ENCODE peak calls at places on chromosomes 4 and X, in ten cellular contexts. Y is ovary; T is testis; H is SK-N-SH; S is aorta; J is tibial nerve; U is IMR-90; X is CD4-positive, CD25-positive, alpha-beta regulatory T cell; P is lower lobe of right lung; K is mammary epithelial cell. C is an unnamed sample.

GRCh38 chr4:185782523-185782922 is 29.5 kb downstream of the SORBS2 start:
- DNase-seq in Y (no peak), T (no peak), H (peak; percentile 28), S (no peak), J (no peak), U (peak; percentile 65), X (no peak), P (no peak), K (peak; percentile 81), C (no peak)

GRCh38 chrX:132022115-132022862 is 813 bp upstream of the STK26 start:
- DNase-seq in Y (no peak), T (no peak), H (peak; percentile 19), S (no peak), J (no peak), U (no peak), X (no peak), P (no peak), K (peak; percentile 26), C (no peak)

GRCh38 chr4:94274912-94275311 is 67.2 kb downstream of the SMARCAD1 start:
- DNase-seq in Y (no peak), T (no peak), H (no peak), S (no peak), J (no peak), U (peak; percentile 71), X (no peak), P (no peak), K (no peak), C (no peak)

GRCh38 chrX:139920306-139920705 is 12.5 kb downstream of the ATP11C start:
- DNase-seq in Y (no peak), T (no peak), H (no peak), S (no peak), J (no peak), U (no peak), X (no peak), P (no peak), K (no peak), C (no peak)

GRCh38 chr4:187667095-187667494 is 328.5 kb upstream of the ZFP42 start:
- DNase-seq in Y (no peak), T (no peak), H (no peak), S (no peak), J (no peak), U (no peak), X (no peak), P (no peak), K (no peak), C (no peak)

GRCh38 chr4:53541577-53542206 is 49.6 kb downstream of the LNX1 start:
- DNase-seq in Y (no peak), T (no peak), H (peak; percentile 47), S (no peak), J (no peak), U (peak; percentile 95), X (no peak), P (no peak), K (peak; percentile 75), C (no peak)

GRCh38 chr4:38768968-38769394 is 13.8 kb downstream of the TLR10 start:
- DNase-seq in Y (no peak), T (no peak), H (no peak), S (no peak), J (no peak), U (peak; percentile 13), X (no peak), P (no peak), K (no peak), C (no peak)

GRCh38 chr4:114378306-114378903 is 220.2 kb upstream of the UGT8 start:
- DNase-seq in Y (no peak), T (no peak), H (peak; percentile 32), S (no peak), J (no peak), U (peak; percentile 65), X (no peak), P (no peak), K (peak; percentile 32), C (no peak)

GRCh38 chr4:39279416-39279815 is 86.7 kb downstream of the RFC1 start:
- DNase-seq in Y (no peak), T (no peak), H (no peak), S (no peak), J (no peak), U (no peak), X (no peak), P (no peak), K (peak; percentile 4), C (no peak)

DNA sequence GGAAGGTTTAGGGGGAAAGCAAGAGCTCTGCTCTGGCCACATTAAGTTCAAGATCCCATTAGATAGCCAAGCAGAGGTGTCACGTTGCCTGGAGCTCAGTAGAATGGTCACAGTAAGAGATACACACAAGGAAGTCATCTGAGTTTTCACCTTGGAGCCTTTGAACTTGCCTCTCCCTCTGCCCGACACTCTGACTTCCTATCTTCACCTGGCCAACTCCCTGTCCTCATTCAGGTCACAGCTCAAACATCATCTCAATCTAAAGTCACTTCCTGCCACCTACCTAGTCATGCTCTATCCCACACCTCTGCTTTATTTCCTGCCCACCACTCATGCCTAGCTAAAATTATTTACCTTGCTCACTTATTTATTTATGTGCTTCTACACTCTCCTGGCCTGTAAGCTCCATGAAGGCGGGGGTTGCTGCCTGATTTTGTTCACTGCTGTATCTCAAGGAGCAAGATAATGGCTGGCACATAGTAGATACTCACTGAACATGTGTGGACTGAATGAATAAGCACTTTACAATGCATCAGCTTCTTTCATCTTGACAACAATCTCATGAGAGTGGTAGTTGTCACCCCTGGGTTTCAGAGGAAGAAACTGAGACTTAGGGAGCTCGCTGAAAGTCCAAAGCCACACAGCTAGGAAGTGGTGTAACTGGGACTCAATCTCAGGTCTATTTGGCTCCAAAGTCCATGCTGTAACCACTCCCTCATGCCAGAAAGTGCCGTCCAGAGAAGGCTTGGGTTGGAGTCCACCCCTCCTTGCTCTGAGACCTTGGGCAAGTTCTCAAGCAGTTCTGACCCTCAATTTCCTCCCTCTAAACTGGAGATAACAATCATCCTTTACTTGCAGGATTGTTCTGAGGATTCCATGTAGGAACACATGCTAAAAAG is 40.3 kb downstream of the EFNB1 start:
- DNase-seq in Y (no peak), T (no peak), H (no peak), S (no peak), J (no peak), U (no peak), X (no peak), P (no peak), K (no peak), C (no peak)
- H3K4me1 ChIP-seq in Y (no peaks in the 10 kb centered on the region), T (no peaks in the 10 kb centered on the region), H (no peaks in the 10 kb centered on the region), S (no peaks in the 10 kb centered on the region), J (no peaks in the 10 kb centered on the region), U (no peaks in the 10 kb centered on the region), X (no peaks in the 10 kb centered on the region), P (no peaks in the 10 kb centered on the region), K (no peaks in the 10 kb centered on the region), C (no peaks in the 10 kb centered on the region)

DNA sequence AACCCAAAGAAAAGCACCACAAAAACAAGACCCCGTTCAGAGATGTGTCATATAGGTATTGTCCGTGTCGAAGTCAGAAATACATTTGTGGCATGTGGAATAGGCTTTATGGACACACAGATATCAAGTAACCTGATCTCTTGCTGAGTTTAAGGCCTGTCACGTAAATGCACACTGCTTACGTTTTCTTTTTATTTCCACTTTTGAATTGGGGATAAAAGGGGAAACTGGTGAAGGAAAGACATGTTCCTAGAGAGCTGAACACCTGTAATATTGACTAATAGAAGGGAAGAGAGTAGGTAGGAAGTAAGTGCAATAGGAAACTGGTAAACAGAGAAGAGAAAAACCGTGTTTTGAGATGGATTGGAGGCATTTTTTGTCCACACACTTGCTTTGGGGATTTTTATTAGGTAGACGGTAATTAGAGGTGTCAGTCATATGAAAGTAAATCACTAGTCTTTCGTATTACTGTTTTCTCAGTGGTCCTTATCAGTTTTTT is 24.9 kb downstream of the TMEM131L start:
- DNase-seq in Y (no peak), T (no peak), H (no peak), S (no peak), J (no peak), U (no peak), X (no peak), P (no peak), K (no peak), C (no peak)
- H3K4me3 ChIP-seq in Y (no peak overlapping the region), T (no peak overlapping the region), H (no peak overlapping the region), S (no peak overlapping the region), J (no peak overlapping the region), U (no peak overlapping the region), X (peak overlapping the region; percentile 86), P (no peak overlapping the region), K (no peak overlapping the region), C (no peak overlapping the region)

GRCh38 chr4:110634320-110635154 is 11.7 kb upstream of the PITX2 start:
- DNase-seq in Y (no peak), T (no peak), H (no peak), S (no peak), J (no peak), U (no peak), X (no peak), P (no peak), K (no peak), C (no peak)
- H3K4me1 ChIP-seq in Y (peaks cover 5% of the 10 kb centered on the region), T (peaks cover 4% of the 10 kb centered on the region), H (no peaks in the 10 kb centered on the region), S (no peaks in the 10 kb centered on the region), J (no peaks in the 10 kb centered on the region), U (peaks cover 4% of the 10 kb centered on the region), X (peaks cover 8% of the 10 kb centered on the region), P (peaks cover 26% of the 10 kb centered on the region), K (peaks cover 16% of the 10 kb centered on the region), C (peaks cover 46% of the 10 kb centered on the region)

GRCh38 chrX:130718137-130718536 is 184.9 kb downstream of the ENOX2 start:
- DNase-seq in Y (no peak), T (no peak), H (no peak), S (no peak), J (no peak), U (no peak), X (no peak), P (no peak), K (no peak), C (no peak)

GRCh38 chrX:130715299-130715698 is 187.7 kb downstream of the ENOX2 start:
- DNase-seq in Y (no peak), T (no peak), H (no peak), S (no peak), J (no peak), U (peak; percentile 22), X (no peak), P (no peak), K (peak; percentile 75), C (no peak)

GRCh38 chrX:130714665-130715064 is 188.3 kb downstream of the ENOX2 start:
- DNase-seq in Y (no peak), T (no peak), H (no peak), S (no peak), J (no peak), U (no peak), X (no peak), P (no peak), K (no peak), C (no peak)

GRCh38 chrX:130719399-130719798 is 183.6 kb downstream of the ENOX2 start:
- DNase-seq in Y (no peak), T (no peak), H (peak; percentile 2), S (no peak), J (no peak), U (no peak), X (no peak), P (no peak), K (no peak), C (no peak)

DNA sequence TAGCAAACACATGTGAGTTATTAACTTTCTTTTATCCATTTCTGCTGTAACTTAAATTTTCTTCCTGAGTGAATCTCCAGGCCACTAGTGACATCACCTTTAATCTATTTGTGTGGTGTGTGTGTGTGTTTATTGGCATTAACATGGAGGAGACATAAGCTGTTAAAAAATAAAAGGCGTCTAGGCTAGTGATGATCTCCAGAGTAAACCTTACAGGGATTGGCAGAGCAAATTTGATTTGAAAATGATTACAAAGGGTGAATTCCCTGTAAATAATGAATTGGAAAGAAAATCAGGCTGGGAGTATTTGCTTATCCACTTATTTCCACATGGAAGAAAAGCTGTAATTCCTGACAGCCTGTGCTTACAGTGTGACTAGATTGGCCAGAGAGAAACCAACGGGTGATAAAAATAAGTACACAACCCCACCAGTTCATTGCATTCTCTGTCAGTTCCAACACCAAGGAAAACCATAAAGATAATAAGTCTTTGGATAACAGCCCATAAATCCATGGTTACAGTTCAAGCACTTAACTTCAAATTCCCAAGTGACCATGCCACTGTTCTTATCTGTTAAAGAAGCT is 186.1 kb downstream of the ENOX2 start:
- DNase-seq in Y (no peak), T (no peak), H (no peak), S (no peak), J (no peak), U (no peak), X (no peak), P (no peak), K (no peak), C (no peak)
- H3K4me3 ChIP-seq in Y (no peak overlapping the region), T (no peak overlapping the region), H (no peak overlapping the region), S (no peak overlapping the region), J (no peak overlapping the region), U (no peak overlapping the region), X (no peak overlapping the region), P (no peak overlapping the region), K (no peak overlapping the region), C (no peak overlapping the region)